ENCODE peak calls at places on chromosomes 11 and 22, in seven cellular contexts. P is SK-N-DZ, L is vagina, Z is brain microvascular endothelial cell, K is AG04450, F is T-helper 9 cell, H is anterior cingulate cortex. U is an unnamed sample.
A peak's percentile ranks its signal among the peaks of the same experiment; 100 is the strongest.

GRCh38 chr11:12769834-12770345 is 95.7 kb downstream of the TEAD1 start:
- DNase-seq in P (no peak), L (peak; percentile 18), Z (peak; percentile 71), K (peak; percentile 15), F (no peak), H (no peak), U (no peak)

GRCh38 chr11:125433454-125434121 is 62.5 kb downstream of the FEZ1 start:
- DNase-seq in P (peak; percentile 38), L (no peak), Z (peak; percentile 50), K (no peak), F (no peak), H (peak; percentile 54), U (peak; percentile 27)

GRCh38 chr11:59957094-59957493 is 6.7 kb upstream of the OOSP4A start:
- DNase-seq in P (no peak), L (no peak), Z (peak; percentile 11), K (no peak), F (no peak), H (no peak), U (no peak)

GRCh38 chr11:61627831-61628753 is 47.2 kb upstream of the SYT7 start:
- DNase-seq in P (peak; percentile 56), L (no peak), Z (peak; percentile 67), K (peak; percentile 50), F (peak; percentile 15), H (peak; percentile 5), U (peak; percentile 86)

GRCh38 chr11:128291043-128291442 is 296.3 kb downstream of the ETS1 start:
- DNase-seq in P (no peak), L (no peak), Z (no peak), K (no peak), F (no peak), H (no peak), U (no peak)

GRCh38 chr11:99822846-99823565 is 802.3 kb downstream of the CNTN5 start:
- DNase-seq in P (no peak), L (no peak), Z (peak; percentile 8), K (no peak), F (no peak), H (no peak), U (no peak)

GRCh38 chr22:44450503-44450902 is 47.5 kb downstream of the RTL6 start:
- DNase-seq in P (no peak), L (no peak), Z (no peak), K (no peak), F (no peak), H (no peak), U (no peak)

GRCh38 chr11:117808768-117809167 is 11.8 kb upstream of the DSCAML1 start:
- DNase-seq in P (no peak), L (no peak), Z (no peak), K (no peak), F (no peak), H (no peak), U (no peak)

GRCh38 chr11:71430166-71430565 is 18.0 kb downstream of the DHCR7 start:
- DNase-seq in P (no peak), L (no peak), Z (no peak), K (no peak), F (no peak), H (no peak), U (no peak)

GRCh38 chr11:36300651-36301050 is 4.6 kb downstream of the PRR5L start:
- DNase-seq in P (no peak), L (no peak), Z (no peak), K (no peak), F (no peak), H (peak; percentile 12), U (peak; percentile 77)

GRCh38 chr11:124799384-124800225 is 601 bp downstream of the MSANTD2 start:
- DNase-seq in P (peak; percentile 1), L (no peak), Z (no peak), K (no peak), F (peak; percentile 39), H (peak; percentile 34), U (peak; percentile 23)

GRCh38 chr22:45742866-45743450 is 71.3 kb downstream of the ATXN10 start:
- DNase-seq in P (no peak), L (no peak), Z (peak; percentile 25), K (no peak), F (no peak), H (no peak), U (peak; percentile 59)

GRCh38 chr11:11620251-11620965 is 1.4 kb downstream of the GALNT18 start:
- DNase-seq in P (peak; percentile 3), L (no peak), Z (no peak), K (no peak), F (no peak), H (no peak), U (peak; percentile 52)

GRCh38 chr11:6402561-6402981 is 12.3 kb downstream of the SMPD1 start:
- DNase-seq in P (no peak), L (no peak), Z (no peak), K (no peak), F (peak; percentile 67), H (no peak), U (no peak)

GRCh38 chr11:128428876-128429416 is 158.4 kb downstream of the ETS1 start:
- DNase-seq in P (no peak), L (no peak), Z (no peak), K (no peak), F (no peak), H (no peak), U (no peak)

GRCh38 chr11:66902486-66903177 is 45.8 kb downstream of the LRFN4 start:
- DNase-seq in P (no peak), L (no peak), Z (no peak), K (no peak), F (no peak), H (no peak), U (no peak)

GRCh38 chr22:50302041-50302541 is 5.4 kb downstream of the PLXNB2 start:
- DNase-seq in P (no peak), L (no peak), Z (no peak), K (no peak), F (no peak), H (no peak), U (peak; percentile 36)

GRCh38 chr11:125593113-125593761 is 585 bp downstream of the STT3A start:
- DNase-seq in P (no peak), L (peak; percentile 87), Z (peak; percentile 25), K (no peak), F (no peak), H (no peak), U (peak; percentile 24)

GRCh38 chr11:23021287-23021863 is 161.1 kb upstream of the CCDC179 start:
- DNase-seq in P (peak; percentile 21), L (no peak), Z (peak; percentile 31), K (peak; percentile 21), F (no peak), H (no peak), U (peak; percentile 24)